ENCODE peak calls at places on chromosomes 16 and 17, in four cellular contexts. V, B, D and C are unnamed samples.

GRCh38 chr16:56985288-56985961 is 3.9 kb upstream of the NLRC5 start:
- DNase-seq in V (peak), B (no peak), D (peak), C (no peak)

GRCh38 chr17:50558955-50559614 is 1.4 kb upstream of the CACNA1G start:
- DNase-seq in V (no peak), B (peak), D (no peak), C (no peak)

GRCh38 chr16:15507299-15507958 is 73.0 kb downstream of the BMERB1 start:
- DNase-seq in V (no peak), B (no peak), D (no peak), C (no peak)

GRCh38 chr17:82126479-82127314 is 28.7 kb upstream of the FASN start:
- DNase-seq in V (no peak), B (no peak), D (no peak), C (no peak)

GRCh38 chr16:1351582-1352362 is at the start of the genes GNPTG and TSR3:
- DNase-seq in V (peak), B (peak), D (peak), C (peak)

GRCh38 chr17:57349533-57350227 is 93.4 kb downstream of the MSI2 start:
- DNase-seq in V (no peak), B (no peak), D (no peak), C (no peak)

GRCh38 chr16:71368958-71369357 is 10.4 kb downstream of the CALB2 start:
- DNase-seq in V (no peak), B (no peak), D (no peak), C (no peak)

GRCh38 chr16:12027091-12027490 is 50.6 kb downstream of the SNX29 start:
- DNase-seq in V (no peak), B (no peak), D (no peak), C (no peak)

GRCh38 chr17:43671075-43671692 is 9.5 kb upstream of the MEOX1 start:
- DNase-seq in V (no peak), B (no peak), D (peak), C (no peak)

GRCh38 chr16:49492090-49492801 is 118.6 kb downstream of the C16orf78 start:
- DNase-seq in V (peak), B (peak), D (peak), C (peak)

GRCh38 chr17:35774499-35774898 is 13.8 kb downstream of the C17orf50 start:
- DNase-seq in V (no peak), B (no peak), D (peak), C (no peak)

GRCh38 chr16:3175157-3176153 is 12.5 kb upstream of the OR1F1 start:
- DNase-seq in V (no peak), B (peak), D (no peak), C (no peak)

GRCh38 chr17:35890774-35891155 is 10.6 kb upstream of the CCL5 start:
- DNase-seq in V (no peak), B (no peak), D (no peak), C (no peak)

GRCh38 chr16:55012362-55012761 is 81.7 kb downstream of the IRX5 start:
- DNase-seq in V (no peak), B (no peak), D (no peak), C (no peak)

GRCh38 chr16:78065344-78065743 is 34.1 kb upstream of the WWOX start:
- DNase-seq in V (no peak), B (no peak), D (no peak), C (no peak)

GRCh38 chr16:58010886-58011285 is 9.7 kb downstream of the USB1 start:
- DNase-seq in V (no peak), B (no peak), D (no peak), C (no peak)

GRCh38 chr17:20300399-20301037 is 166.8 kb downstream of the LGALS9B start:
- DNase-seq in V (no peak), B (no peak), D (no peak), C (no peak)

GRCh38 chr17:50943575-50943933 is 77.4 kb upstream of the TOB1 start:
- DNase-seq in V (no peak), B (no peak), D (no peak), C (no peak)

GRCh38 chr17:55394357-55395021 is 27.1 kb downstream of the MMD start:
- DNase-seq in V (no peak), B (no peak), D (no peak), C (no peak)

GRCh38 chr16:85415196-85415988 is 197.7 kb upstream of the GSE1 start:
- DNase-seq in V (peak), B (peak), D (no peak), C (peak)

GRCh38 chr17:19621697-19622096 is 26.9 kb upstream of the ALDH3A2 start:
- DNase-seq in V (no peak), B (no peak), D (no peak), C (no peak)

GRCh38 chr17:67116045-67116575 is 71.8 kb downstream of the CACNG1 start:
- DNase-seq in V (no peak), B (no peak), D (no peak), C (no peak)
- TF ChIP-seq CTCF in V (no peak), B (no peak), D (no peak), C (peak)

DNA sequence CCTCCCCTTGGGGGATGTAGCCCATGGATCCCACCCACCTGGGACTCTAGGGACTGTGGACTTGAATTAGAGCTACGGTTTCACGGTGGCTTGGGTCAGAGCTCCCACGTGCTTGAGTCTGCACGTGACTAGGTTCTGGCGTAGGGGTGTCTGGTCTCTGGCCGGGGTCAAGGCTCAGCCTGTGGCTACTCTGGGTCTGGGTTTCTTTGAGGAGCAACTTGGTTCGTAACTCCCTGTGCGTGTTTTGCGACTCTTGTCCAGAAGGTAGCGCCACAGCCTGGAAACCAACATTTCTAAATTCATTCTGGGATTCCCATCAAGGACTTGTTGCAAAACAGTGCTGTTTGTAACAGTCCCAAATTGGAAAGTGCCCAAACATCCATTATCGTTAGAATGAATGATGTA is 462 bp upstream of the GGT6 start:
- DNase-seq in V (no peak), B (no peak), D (no peak), C (no peak)
- TF ChIP-seq CTCF in V (no peak), B (no peak), D (no peak), C (no peak)

GRCh38 chr17:48636177-48637018 is 10.2 kb upstream of the HOXB9 start:
- DNase-seq in V (peak), B (peak), D (no peak), C (peak)
- TF ChIP-seq CTCF in V (peak), B (peak), D (peak), C (peak)

DNA sequence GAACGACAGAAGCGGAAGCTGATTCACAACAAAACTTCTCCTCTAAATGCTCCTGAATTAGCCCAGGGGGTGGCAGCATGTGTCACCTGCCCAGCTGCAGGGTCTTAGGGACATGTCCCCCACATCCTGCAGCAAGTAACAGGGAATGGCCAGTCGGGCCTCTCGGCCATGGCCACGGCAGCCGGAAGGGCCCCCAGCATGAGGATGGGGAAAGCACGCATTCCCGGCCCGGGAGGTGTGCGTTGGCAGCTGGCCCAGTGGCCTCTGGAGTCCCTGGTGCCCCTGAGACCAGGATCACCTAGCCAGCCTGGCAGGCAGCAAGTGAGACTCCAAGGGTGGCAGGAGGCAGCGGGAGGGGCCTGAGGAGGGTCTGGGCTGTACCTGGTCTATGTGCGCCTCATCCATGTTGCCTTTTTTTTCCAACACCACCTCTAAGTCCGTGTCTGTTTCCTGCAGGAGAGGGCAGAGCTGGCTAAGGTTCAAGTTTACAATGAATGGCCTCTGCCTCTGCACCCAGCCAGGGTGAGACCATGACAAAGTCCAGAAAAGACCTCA is 7.0 kb downstream of the KNOP1 start:
- DNase-seq in V (no peak), B (no peak), D (no peak), C (no peak)
- TF ChIP-seq CTCF in V (no peak), B (no peak), D (no peak), C (no peak)

GRCh38 chr17:16283705-16284104 is 66.7 kb downstream of the PIGL start:
- DNase-seq in V (no peak), B (no peak), D (no peak), C (no peak)

GRCh38 chr17:16286947-16287562 is 66.2 kb downstream of the CENPV start:
- DNase-seq in V (no peak), B (no peak), D (peak), C (no peak)

GRCh38 chr17:16287563-16288027 is 65.7 kb downstream of the CENPV start:
- DNase-seq in V (no peak), B (no peak), D (no peak), C (no peak)

GRCh38 chr17:16285646-16286008 is 67.6 kb downstream of the CENPV start:
- DNase-seq in V (no peak), B (no peak), D (no peak), C (peak)

DNA sequence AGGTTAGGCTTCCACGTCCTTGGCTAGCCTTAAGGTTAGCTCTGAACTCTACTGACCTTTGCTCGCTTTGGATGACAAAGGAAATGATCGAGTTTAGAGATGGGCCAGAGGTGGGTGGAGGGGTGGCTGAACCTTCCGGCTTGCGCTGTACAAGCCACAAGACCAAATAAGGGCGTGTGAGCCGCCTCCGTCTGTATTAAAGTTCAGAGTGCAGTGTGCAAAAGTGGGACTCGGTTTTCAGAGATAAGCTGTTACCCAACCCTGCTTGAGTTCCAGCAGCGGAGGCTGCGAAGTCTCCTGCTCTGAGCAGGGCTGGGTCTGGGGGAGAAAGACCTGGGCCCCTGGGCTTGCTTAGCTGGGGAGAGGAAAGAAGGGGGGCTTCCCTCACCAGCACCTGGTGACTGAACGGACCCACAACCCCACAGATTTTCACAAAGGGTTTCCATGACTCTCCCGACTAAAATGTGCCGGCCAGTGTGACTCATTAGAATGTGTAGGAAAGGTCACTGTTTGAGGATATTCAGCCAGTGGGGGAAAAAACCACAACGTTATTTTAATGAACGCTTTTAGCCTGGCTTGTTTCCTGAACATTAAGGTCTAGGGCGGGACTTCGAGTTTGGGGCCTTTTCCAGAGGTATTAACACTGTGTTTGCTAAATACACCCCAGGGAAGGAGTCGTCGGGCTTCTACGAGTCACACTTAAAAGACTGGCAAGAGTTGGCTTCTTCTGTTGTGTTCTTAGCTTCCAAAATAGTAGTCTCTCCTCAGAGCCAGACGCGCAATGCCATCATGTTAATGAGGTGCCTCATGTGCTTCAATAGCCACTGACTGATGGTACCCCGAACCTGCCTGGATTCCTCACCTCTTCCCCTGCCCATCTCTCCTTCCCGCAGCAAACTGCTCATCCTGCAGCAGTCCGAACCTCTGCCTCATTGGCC is 67.0 kb downstream of the CENPV start:
- DNase-seq in V (peak), B (peak), D (peak), C (no peak)
- TF ChIP-seq CTCF in V (no peak), B (no peak), D (no peak), C (no peak)

GRCh38 chr16:75256059-75256870 is 4.8 kb upstream of the BCAR1 start:
- DNase-seq in V (no peak), B (no peak), D (peak), C (no peak)
- TF ChIP-seq CTCF in V (no peak), B (no peak), D (peak), C (no peak)

GRCh38 chr16:8355714-8356113 is 234.6 kb downstream of the TMEM114 start:
- DNase-seq in V (no peak), B (peak), D (no peak), C (no peak)
- TF ChIP-seq CTCF in V (no peak), B (peak), D (peak), C (no peak)

GRCh38 chr16:76854234-76854633 is 336.8 kb upstream of the MON1B start:
- DNase-seq in V (no peak), B (no peak), D (no peak), C (no peak)
- TF ChIP-seq CTCF in V (peak), B (no peak), D (no peak), C (no peak)

DNA sequence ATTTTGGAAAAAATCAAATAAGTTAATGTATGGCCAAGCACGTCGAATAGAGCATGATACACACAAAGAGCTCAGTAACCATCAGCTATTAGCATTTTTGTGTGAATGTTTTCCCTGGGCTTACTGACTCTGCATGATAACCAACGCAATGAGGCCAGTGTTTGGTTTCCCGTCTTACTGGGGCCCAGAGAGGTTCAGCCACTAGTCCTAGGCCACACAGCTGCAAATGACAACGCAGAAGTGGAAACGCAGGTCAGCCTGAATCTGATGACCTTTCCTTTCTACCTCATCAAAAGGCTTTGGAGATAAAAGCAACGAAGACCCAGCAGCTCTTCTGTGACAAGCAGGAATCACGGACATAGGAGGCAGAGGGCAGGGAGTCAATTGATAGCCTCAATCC is 7.2 kb upstream of the CACNG4 start:
- DNase-seq in V (no peak), B (no peak), D (no peak), C (no peak)
- TF ChIP-seq CTCF in V (no peak), B (no peak), D (no peak), C (no peak)